ENCODE peak calls at places on chromosome 18, in five cellular contexts. I is trophoblast cell, D is H1, Q is mesenchymal stem cell, H is IMR-90. R is an unnamed sample. For H3K79me1 and H3K36me3, the result is how much of the 10 kb centered on the place peaks cover.

GRCh38 chr18:63412949-63413348 is 9.3 kb downstream of the VPS4B start:
- DNase-seq in H (no peak), D (no peak), Q (no peak), I (no peak), R (no peak)

GRCh38 chr18:48860276-48861180 is 90.2 kb downstream of the SMAD7 start:
- DNase-seq in H (no peak), Q (no peak), I (no peak), D (no peak), R (peak)

GRCh38 chr18:8868779-8869415 is 163.5 kb downstream of the MTCL1 start:
- DNase-seq in I (no peak), Q (no peak), H (no peak), D (no peak), R (no peak)

GRCh38 chr18:39994521-39994920 is 1960.5 kb upstream of the PIK3C3 start:
- DNase-seq in I (peak), H (no peak), Q (no peak), D (no peak), R (no peak)

GRCh38 chr18:55447672-55448018 is 140.3 kb downstream of the TCF4 start:
- DNase-seq in D (no peak), Q (no peak), I (no peak), H (no peak), R (no peak)

GRCh38 chr18:24014062-24014985 is at the start of gene TTC39C:
- DNase-seq in I (peak), D (no peak), Q (peak), H (peak), R (peak)

GRCh38 chr18:67417864-67418523 is 98.5 kb downstream of the DSEL start:
- DNase-seq in D (no peak), H (peak), Q (peak), I (peak), R (no peak)

GRCh38 chr18:55513199-55513598 is 74.8 kb downstream of the TCF4 start:
- DNase-seq in I (no peak), D (no peak), H (no peak), Q (peak), R (no peak)

GRCh38 chr18:48408111-48408726 is 964 bp downstream of the ZBTB7C start:
- DNase-seq in D (no peak), Q (peak), H (no peak), I (no peak), R (no peak)

GRCh38 chr18:59927246-59927825 is 27.5 kb downstream of the PMAIP1 start:
- DNase-seq in Q (no peak), I (no peak), H (peak), D (no peak), R (no peak)

GRCh38 chr18:24964213-24964612 is 387.8 kb downstream of the ZNF521 start:
- DNase-seq in H (no peak), D (no peak), Q (no peak), I (no peak), R (no peak)

GRCh38 chr18:63994783-63995399 is 25.0 kb downstream of the SERPINB8 start:
- DNase-seq in Q (peak), H (peak), D (peak), I (peak), R (peak)

GRCh38 chr18:24009651-24010333 is 4.8 kb upstream of the TTC39C start:
- DNase-seq in H (no peak), Q (no peak), I (no peak), D (no peak), R (no peak)

GRCh38 chr18:10371165-10371564 is 83.3 kb upstream of the APCDD1 start:
- DNase-seq in I (no peak), Q (no peak), H (no peak), D (no peak), R (no peak)

GRCh38 chr18:44098551-44099098 is 582.1 kb upstream of the SETBP1 start:
- DNase-seq in D (peak), H (peak), Q (peak), I (peak), R (no peak)

GRCh38 chr18:46449033-46449432 is 208.0 kb downstream of the LOXHD1 start:
- DNase-seq in I (no peak), Q (no peak), D (no peak), H (no peak), R (no peak)

GRCh38 chr18:55510809-55511208 is 77.2 kb downstream of the TCF4 start:
- DNase-seq in Q (peak), I (no peak), H (peak), D (no peak), R (no peak)

GRCh38 chr18:48729421-48729820 is 190.6 kb downstream of the CTIF start:
- DNase-seq in H (peak), D (no peak), I (no peak), Q (peak), R (no peak)

GRCh38 chr18:55732227-55733106 is 144.5 kb upstream of the TCF4 start:
- DNase-seq in I (no peak), Q (peak), H (peak), D (no peak), R (no peak)

GRCh38 chr18:1604751-1605150 is 700.1 kb downstream of the ADCYAP1 start:
- DNase-seq in I (no peak), H (no peak), Q (no peak), D (no peak), R (no peak)

GRCh38 chr18:76613721-76614120 is 118.7 kb upstream of the ZNF516 start:
- DNase-seq in H (no peak), I (no peak), D (no peak), Q (no peak), R (no peak)

GRCh38 chr18:24819141-24819890 is 358.9 kb downstream of the HRH4 start:
- DNase-seq in I (no peak), D (no peak), H (no peak), Q (no peak), R (no peak)

GRCh38 chr18:55337908-55338521 is 250.0 kb downstream of the TCF4 start:
- DNase-seq in H (no peak), I (no peak), Q (no peak), D (no peak), R (no peak)

GRCh38 chr18:45359275-45360009 is 255.8 kb upstream of the SLC14A2 start:
- DNase-seq in Q (no peak), D (no peak), I (peak), H (no peak), R (no peak)

GRCh38 chr18:51185075-51185474 is 12.4 kb downstream of the MEX3C start:
- DNase-seq in H (peak), D (no peak), Q (peak), I (no peak), R (no peak)

GRCh38 chr18:68713791-68714190 is 1.1 kb downstream of the TMX3 start:
- DNase-seq in I (no peak), D (no peak), H (no peak), Q (no peak), R (no peak)

GRCh38 chr18:74204543-74205152 is 56.3 kb downstream of the TIMM21 start:
- DNase-seq in D (no peak), Q (peak), I (no peak), H (peak), R (no peak)

GRCh38 chr18:616380-616995 is 19.7 kb downstream of the CLUL1 start:
- DNase-seq in I (no peak), H (peak), D (no peak), Q (peak), R (no peak)

GRCh38 chr18:49178736-49179135 is 228.0 kb upstream of the SMAD7 start:
- DNase-seq in Q (peak), H (peak), D (no peak), I (no peak), R (no peak)

GRCh38 chr18:47917923-47918610 is 12.4 kb downstream of the SMAD2 start:
- DNase-seq in I (no peak), H (no peak), D (no peak), Q (no peak), R (no peak)

GRCh38 chr18:32803571-32803970 is 30.7 kb upstream of the KLHL14 start:
- DNase-seq in H (no peak), I (no peak), D (no peak), Q (no peak), R (peak)

GRCh38 chr18:56575819-56576663 is 62.4 kb downstream of the TXNL1 start:
- DNase-seq in D (no peak), Q (peak), H (peak), I (peak), R (peak)

DNA sequence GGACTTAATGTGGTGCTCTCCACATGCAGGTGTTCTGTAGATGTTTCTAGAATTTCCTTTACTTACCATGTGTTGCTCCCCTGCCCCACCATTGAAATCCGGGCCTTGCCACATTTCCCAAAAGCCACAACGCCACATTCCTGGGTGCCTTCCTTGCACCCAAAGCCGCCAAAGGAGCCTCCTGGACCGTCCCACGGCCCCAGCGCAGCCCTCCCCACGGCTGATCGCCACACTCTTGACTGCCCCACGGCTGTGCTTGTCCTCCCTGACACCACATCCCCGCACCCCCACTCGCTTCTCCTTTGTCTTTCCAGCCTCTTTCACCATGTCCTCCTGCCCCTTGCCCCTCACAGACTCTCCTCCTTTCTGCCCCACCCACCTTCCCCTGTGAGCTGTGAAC is 40.2 kb upstream of the CHMP1B start:
- DNase-seq in Q (no peak), I (no peak), H (no peak), D (no peak), R (no peak)
- H2BK5ac ChIP-seq in Q (no peak), I (no peak), H (no peak), D (peak), R (peak)

DNA sequence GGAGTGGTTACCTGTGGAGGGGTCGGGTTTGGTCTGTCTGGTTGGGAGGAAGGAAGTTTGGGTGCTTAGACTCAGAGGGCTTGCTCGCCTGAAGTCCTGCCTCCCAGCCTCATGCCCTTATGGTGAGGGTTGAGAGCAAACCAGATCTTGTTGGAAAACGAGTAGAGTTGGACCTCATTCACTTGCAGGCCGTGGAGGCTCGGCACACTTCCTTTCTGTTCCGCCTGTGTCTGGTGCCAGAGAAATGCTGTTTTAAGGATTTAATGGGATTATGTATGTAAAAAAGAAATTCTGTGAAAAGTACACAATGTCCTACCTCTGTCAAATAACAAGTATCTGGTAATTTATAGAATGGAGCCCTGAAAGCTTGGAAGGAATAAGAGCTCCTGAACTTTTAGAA is 29.6 kb downstream of the GATA6 start:
- DNase-seq in I (no peak), D (no peak), H (no peak), Q (no peak), R (no peak)
- H3K79me1 ChIP-seq in I (under half), D (under half), H (under half), Q (under half), R (under half)

GRCh38 chr18:79706006-79706405 is 26.4 kb downstream of the CTDP1 start:
- DNase-seq in I (no peak), H (no peak), D (no peak), Q (no peak), R (no peak)

GRCh38 chr18:79705272-79705671 is 25.7 kb downstream of the CTDP1 start:
- DNase-seq in Q (no peak), H (no peak), I (no peak), D (no peak), R (no peak)

GRCh38 chr18:79707671-79708070 is 28.1 kb downstream of the CTDP1 start:
- DNase-seq in Q (no peak), I (no peak), H (no peak), D (no peak), R (no peak)

GRCh38 chr18:79707239-79707638 is 27.6 kb downstream of the CTDP1 start:
- DNase-seq in H (no peak), I (no peak), Q (no peak), D (no peak), R (no peak)

DNA sequence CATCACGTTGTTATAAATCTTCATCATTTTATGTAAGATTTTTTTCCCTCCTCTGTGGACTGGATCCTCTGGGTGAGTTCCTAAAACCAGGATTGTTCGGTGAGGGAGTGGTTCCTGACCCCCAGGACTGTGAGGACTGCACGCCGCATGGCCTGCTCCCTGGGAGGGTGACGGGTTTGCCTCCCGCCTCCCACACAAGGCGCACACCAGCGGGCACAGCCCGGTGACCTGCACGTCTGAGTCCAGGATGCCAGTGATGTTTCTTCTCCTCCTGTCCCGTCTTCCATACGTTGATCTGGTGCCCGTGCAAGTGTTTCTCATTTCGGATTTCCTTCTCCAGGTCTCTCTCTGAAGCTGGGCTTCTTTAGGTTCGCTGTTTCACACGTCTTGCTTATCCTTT is 27.1 kb downstream of the CTDP1 start:
- DNase-seq in I (no peak), H (no peak), Q (no peak), D (no peak), R (no peak)
- H3K36me3 ChIP-seq in I (under half), H (half or more), Q (half or more), D (under half), R (under half)

DNA sequence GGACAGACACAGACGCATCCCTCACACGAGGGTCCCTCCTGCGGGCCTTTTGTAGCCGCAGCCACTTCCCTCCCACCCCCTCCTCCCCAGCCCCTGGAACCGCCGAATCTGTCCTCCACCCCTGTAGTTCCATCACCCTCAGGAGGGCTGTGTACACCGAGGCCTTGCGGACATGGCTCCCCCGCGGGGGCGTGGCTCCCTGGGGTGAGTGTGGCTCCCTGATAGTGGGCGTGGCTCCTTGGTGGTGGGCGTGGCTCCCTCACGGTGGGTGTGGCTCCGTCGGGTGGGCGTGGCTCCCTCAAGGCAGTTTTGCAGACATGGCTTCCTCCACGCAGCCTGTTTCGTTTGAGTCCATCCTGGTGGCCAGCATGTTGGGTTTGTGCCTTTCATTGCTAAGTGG is 420.7 kb upstream of the SALL3 start:
- DNase-seq in Q (no peak), H (no peak), D (no peak), I (no peak), R (no peak)
- H2BK5ac ChIP-seq in Q (no peak), H (no peak), D (no peak), I (no peak), R (no peak)

GRCh38 chr18:78655921-78656320 is 323.7 kb upstream of the SALL3 start:
- DNase-seq in Q (no peak), H (no peak), D (no peak), I (no peak), R (no peak)

GRCh38 chr18:78658531-78658930 is 321.1 kb upstream of the SALL3 start:
- DNase-seq in Q (no peak), D (no peak), I (no peak), H (no peak), R (no peak)

GRCh38 chr18:78659057-78659456 is 320.6 kb upstream of the SALL3 start:
- DNase-seq in Q (no peak), D (no peak), H (no peak), I (no peak), R (no peak)

GRCh38 chr18:78659748-78660147 is 319.9 kb upstream of the SALL3 start:
- DNase-seq in H (no peak), Q (no peak), D (peak), I (no peak), R (peak)

GRCh38 chr18:78656346-78656925 is 323.2 kb upstream of the SALL3 start:
- DNase-seq in I (no peak), D (no peak), H (no peak), Q (no peak), R (no peak)
- H3K79me1 ChIP-seq in I (under half), D (under half), H (under half), Q (under half), R (under half)

DNA sequence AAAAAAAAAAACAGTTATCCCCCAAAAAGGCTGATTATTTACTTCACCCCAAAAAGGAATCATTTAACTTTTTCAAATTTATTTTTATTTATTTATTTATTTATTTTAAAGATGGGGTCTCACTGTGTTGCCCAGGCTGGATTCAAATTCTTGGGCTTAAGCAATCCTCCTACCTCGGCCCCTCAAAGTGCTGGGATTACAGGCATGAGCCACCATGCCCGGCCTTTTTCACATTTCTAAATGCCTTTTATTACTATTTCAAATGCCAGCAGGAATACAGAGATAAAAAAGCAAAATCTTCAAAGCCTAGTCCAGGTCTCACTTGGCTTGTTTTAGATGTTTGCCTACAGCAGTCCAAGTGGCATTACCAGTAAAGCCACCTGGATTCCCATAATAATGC is 239.1 kb downstream of the ALPK2 start:
- DNase-seq in D (no peak), I (no peak), Q (no peak), H (no peak), R (no peak)
- H3K36me3 ChIP-seq in D (half or more), I (under half), Q (half or more), H (under half), R (under half)

DNA sequence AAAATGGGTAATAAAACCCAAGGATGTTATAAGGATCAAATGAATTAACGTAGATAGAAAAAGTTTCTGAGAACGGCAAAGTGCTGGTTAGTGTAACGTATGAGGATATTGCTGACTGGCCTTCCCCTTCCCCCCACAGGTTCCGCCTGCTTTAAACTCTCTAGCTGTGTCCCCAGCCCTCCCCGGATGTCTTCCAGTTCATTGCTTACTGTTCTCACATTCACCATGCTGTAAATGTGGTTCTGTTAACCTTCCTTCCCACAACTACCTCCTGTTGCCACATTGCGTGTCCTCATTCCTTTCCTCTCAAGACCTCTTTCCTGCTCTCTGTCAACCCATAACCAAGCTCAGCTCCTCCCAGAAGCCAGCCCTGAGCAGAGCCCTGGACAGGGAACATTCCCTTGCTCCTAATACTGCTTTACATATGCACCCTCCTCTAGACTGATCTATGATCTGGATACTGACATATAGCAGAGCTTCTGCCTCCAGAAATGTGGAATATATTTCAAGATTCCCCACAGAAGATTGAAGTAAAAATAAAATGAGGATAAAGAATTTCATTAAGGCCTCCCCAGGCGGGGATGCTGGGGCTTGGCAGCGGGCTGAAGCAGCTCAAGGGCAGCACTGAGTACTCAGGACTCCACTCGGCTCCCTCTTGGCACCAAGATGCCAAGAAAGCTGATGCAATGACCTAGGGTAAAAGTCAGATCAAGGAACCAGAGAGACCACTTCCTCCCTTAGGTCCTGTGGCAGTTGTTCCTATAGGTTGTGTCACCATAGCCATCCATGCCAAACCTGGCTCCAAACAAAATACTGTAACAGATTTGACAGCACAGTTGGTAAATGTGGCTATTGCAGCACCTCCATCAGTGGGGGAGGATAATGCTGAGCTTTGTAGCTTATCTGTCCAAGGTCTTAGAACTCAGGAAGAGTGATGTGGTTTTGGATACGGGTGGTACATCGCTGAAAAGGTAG is 136.4 kb upstream of the PIK3C3 start:
- DNase-seq in H (no peak), I (no peak), Q (no peak), D (no peak), R (no peak)
- H2BK5ac ChIP-seq in H (no peak), I (no peak), Q (no peak), D (no peak), R (no peak)

R was measured in neuronal stem cell.